ENCODE peak calls at places on chromosomes 4 and X, in five cellular contexts. F is H9, S is hippocampal formation, X is HEK293T, Y is T-cell. W is an unnamed sample.

GRCh38 chr4:110033994-110034393 is 121.3 kb downstream of the EGF start:
- DNase-seq in F (no peak), S (no peak), X (no peak), Y (no peak), W (no peak)

GRCh38 chrX:24231169-24231568 is 81.6 kb downstream of the ZFX start:
- DNase-seq in F (no peak), S (no peak), X (no peak), Y (no peak), W (no peak)

GRCh38 chr4:184403384-184403781 is 71.0 kb downstream of the IRF2 start:
- DNase-seq in F (no peak), S (no peak), X (no peak), Y (no peak), W (no peak)

GRCh38 chr4:113810906-113811305 is 49.4 kb upstream of the CAMK2D start:
- DNase-seq in F (no peak), S (no peak), X (no peak), Y (no peak), W (no peak)

GRCh38 chr4:119725688-119726330 is 97.2 kb upstream of the PDE5A start:
- DNase-seq in F (peak), S (no peak), X (no peak), Y (no peak), W (no peak)

GRCh38 chr4:80255374-80256095 is 10.9 kb upstream of the FGF5 start:
- DNase-seq in F (no peak), S (no peak), X (no peak), Y (no peak), W (no peak)

GRCh38 chrX:2500681-2501151 is at the start of the genes DHRSX and ZBED1:
- DNase-seq in F (no peak), S (no peak), X (peak), Y (peak), W (peak)

GRCh38 chr4:89684536-89684935 is 152.4 kb downstream of the SNCA start:
- DNase-seq in F (no peak), S (no peak), X (no peak), Y (no peak), W (no peak)

GRCh38 chr4:31141141-31141811 is 421.1 kb downstream of the PCDH7 start:
- DNase-seq in F (no peak), S (no peak), X (no peak), Y (no peak), W (no peak)

GRCh38 chr4:35689866-35690265 is 554.4 kb downstream of the ARAP2 start:
- DNase-seq in F (no peak), S (no peak), X (no peak), Y (no peak), W (no peak)

GRCh38 chrX:40947276-40947675 is 138.0 kb upstream of the USP9X start:
- DNase-seq in F (no peak), S (no peak), X (no peak), Y (no peak), W (no peak)

GRCh38 chr4:74175379-74175778 is 17.5 kb downstream of the MTHFD2L start:
- DNase-seq in F (no peak), S (no peak), X (no peak), Y (no peak), W (no peak)

GRCh38 chrX:109374276-109374960 is 107.5 kb downstream of the GUCY2F start:
- DNase-seq in F (peak), S (no peak), X (no peak), Y (no peak), W (no peak)

GRCh38 chr4:139958738-139959096 is 195.3 kb downstream of the MAML3 start:
- DNase-seq in F (no peak), S (no peak), X (no peak), Y (no peak), W (no peak)

GRCh38 chr4:152310223-152310622 is 225.7 kb downstream of the FBXW7 start:
- DNase-seq in F (peak), S (no peak), X (no peak), Y (no peak), W (no peak)

GRCh38 chr4:147299205-147299604 is 181.7 kb upstream of the EDNRA start:
- DNase-seq in F (no peak), S (no peak), X (no peak), Y (no peak), W (no peak)

GRCh38 chr4:1356181-1356998 is 9.4 kb downstream of the UVSSA start:
- DNase-seq in F (peak), S (peak), X (peak), Y (no peak), W (peak)

GRCh38 chr4:143185253-143186107 is 763 bp downstream of the USP38 start:
- DNase-seq in F (peak), S (peak), X (peak), Y (no peak), W (no peak)

GRCh38 chr4:36138221-36138620 is 106.1 kb downstream of the ARAP2 start:
- DNase-seq in F (no peak), S (no peak), X (no peak), Y (no peak), W (no peak)

GRCh38 chr4:73450398-73451004 is 14.5 kb downstream of the AFP start:
- DNase-seq in F (peak), S (no peak), X (no peak), Y (no peak), W (no peak)

GRCh38 chr4:11769425-11769824 is 340.7 kb upstream of the HS3ST1 start:
- DNase-seq in F (no peak), S (no peak), X (no peak), Y (no peak), W (no peak)

GRCh38 chr4:99473131-99473530 is 37.7 kb upstream of the C4orf17 start:
- DNase-seq in F (no peak), S (no peak), X (no peak), Y (no peak), W (no peak)

GRCh38 chrX:133444196-133444595 is 28.9 kb upstream of the GPC4 start:
- DNase-seq in F (no peak), S (no peak), X (no peak), Y (no peak), W (no peak)

GRCh38 chr4:37892641-37893040 is 1.8 kb downstream of the TBC1D1 start:
- DNase-seq in F (no peak), S (no peak), X (no peak), Y (peak), W (no peak)